ENCODE peak calls at places on chromosome 5, in eight cellular contexts. One of them, this sample, is unnamed.

GRCh38 chr5:137199966-137200365 is 299.2 kb downstream of the SPOCK1 start:
- DNase-seq in stomach: no peak
- DNase-seq in A549: peak; percentile 20
- DNase-seq in HCT116: no peak
- DNase-seq in PC-3: peak; percentile 44
- DNase-seq in sigmoid colon: no peak
- DNase-seq in uterus: no peak
- DNase-seq in cardiac muscle cell: no peak
- DNase-seq in this sample: no peak

GRCh38 chr5:149406203-149406978 is 27.3 kb upstream of the IL17B start:
- DNase-seq in stomach: no peak
- DNase-seq in sigmoid colon: peak; percentile 99
- DNase-seq in cardiac muscle cell: no peak
- DNase-seq in PC-3: no peak
- DNase-seq in uterus: peak; percentile 94
- DNase-seq in HCT116: no peak
- DNase-seq in A549: no peak
- DNase-seq in this sample: peak; percentile 88

GRCh38 chr5:140358738-140359310 is 1.2 kb upstream of the SLC4A9 start:
- DNase-seq in uterus: no peak
- DNase-seq in sigmoid colon: no peak
- DNase-seq in HCT116: no peak
- DNase-seq in PC-3: peak; percentile 64
- DNase-seq in stomach: no peak
- DNase-seq in cardiac muscle cell: peak; percentile 51
- DNase-seq in A549: peak; percentile 51
- DNase-seq in this sample: no peak

GRCh38 chr5:178180141-178180863 is 6.9 kb downstream of the GMCL2 start:
- DNase-seq in HCT116: no peak
- DNase-seq in sigmoid colon: no peak
- DNase-seq in stomach: no peak
- DNase-seq in uterus: no peak
- DNase-seq in PC-3: no peak
- DNase-seq in A549: no peak
- DNase-seq in cardiac muscle cell: no peak
- DNase-seq in this sample: no peak

GRCh38 chr5:168746893-168747640 is 167.9 kb upstream of the PANK3 start:
- DNase-seq in PC-3: no peak
- DNase-seq in cardiac muscle cell: no peak
- DNase-seq in A549: peak; percentile 16
- DNase-seq in uterus: no peak
- DNase-seq in sigmoid colon: no peak
- DNase-seq in stomach: no peak
- DNase-seq in HCT116: no peak
- DNase-seq in this sample: peak; percentile 33

GRCh38 chr5:90099099-90099498 is 310.5 kb downstream of the CETN3 start:
- DNase-seq in PC-3: no peak
- DNase-seq in HCT116: no peak
- DNase-seq in A549: no peak
- DNase-seq in uterus: no peak
- DNase-seq in stomach: no peak
- DNase-seq in sigmoid colon: no peak
- DNase-seq in cardiac muscle cell: no peak
- DNase-seq in this sample: no peak

GRCh38 chr5:151742870-151743294 is 15.5 kb downstream of the ATOX1 start:
- DNase-seq in sigmoid colon: peak; percentile 76
- DNase-seq in HCT116: peak; percentile 56
- DNase-seq in cardiac muscle cell: peak; percentile 70
- DNase-seq in A549: peak; percentile 70
- DNase-seq in PC-3: peak; percentile 77
- DNase-seq in stomach: no peak
- DNase-seq in uterus: peak; percentile 67
- DNase-seq in this sample: no peak

GRCh38 chr5:107486489-107486888 is 184.2 kb downstream of the EFNA5 start:
- DNase-seq in sigmoid colon: no peak
- DNase-seq in stomach: no peak
- DNase-seq in uterus: no peak
- DNase-seq in cardiac muscle cell: no peak
- DNase-seq in PC-3: peak; percentile 78
- DNase-seq in A549: no peak
- DNase-seq in HCT116: peak; percentile 36
- DNase-seq in this sample: no peak

GRCh38 chr5:169094586-169095409 is 206.1 kb downstream of the SLIT3 start:
- DNase-seq in stomach: no peak
- DNase-seq in uterus: no peak
- DNase-seq in PC-3: peak; percentile 77
- DNase-seq in A549: no peak
- DNase-seq in sigmoid colon: no peak
- DNase-seq in cardiac muscle cell: no peak
- DNase-seq in HCT116: no peak
- DNase-seq in this sample: no peak

GRCh38 chr5:91162534-91163381 is 220.4 kb downstream of the ARRDC3 start:
- DNase-seq in cardiac muscle cell: no peak
- DNase-seq in sigmoid colon: peak; percentile 87
- DNase-seq in A549: peak; percentile 87
- DNase-seq in stomach: peak; percentile 75
- DNase-seq in PC-3: peak; percentile 94
- DNase-seq in HCT116: peak; percentile 51
- DNase-seq in uterus: peak; percentile 35
- DNase-seq in this sample: peak; percentile 70

GRCh38 chr5:37554938-37555337 is 175.8 kb downstream of the WDR70 start:
- DNase-seq in HCT116: no peak
- DNase-seq in sigmoid colon: no peak
- DNase-seq in PC-3: peak; percentile 64
- DNase-seq in A549: peak; percentile 22
- DNase-seq in stomach: no peak
- DNase-seq in cardiac muscle cell: peak; percentile 30
- DNase-seq in uterus: no peak
- DNase-seq in this sample: no peak

GRCh38 chr5:149181702-149182101 is 40.4 kb downstream of the ABLIM3 start:
- DNase-seq in sigmoid colon: no peak
- DNase-seq in HCT116: no peak
- DNase-seq in cardiac muscle cell: no peak
- DNase-seq in A549: no peak
- DNase-seq in PC-3: no peak
- DNase-seq in stomach: no peak
- DNase-seq in uterus: no peak
- DNase-seq in this sample: no peak

GRCh38 chr5:173888473-173889135 is 455 bp downstream of the CPEB4 start:
- DNase-seq in stomach: no peak
- DNase-seq in sigmoid colon: peak; percentile 66
- DNase-seq in HCT116: no peak
- DNase-seq in cardiac muscle cell: peak; percentile 18
- DNase-seq in PC-3: peak; percentile 40
- DNase-seq in A549: no peak
- DNase-seq in uterus: no peak
- DNase-seq in this sample: no peak

DNA sequence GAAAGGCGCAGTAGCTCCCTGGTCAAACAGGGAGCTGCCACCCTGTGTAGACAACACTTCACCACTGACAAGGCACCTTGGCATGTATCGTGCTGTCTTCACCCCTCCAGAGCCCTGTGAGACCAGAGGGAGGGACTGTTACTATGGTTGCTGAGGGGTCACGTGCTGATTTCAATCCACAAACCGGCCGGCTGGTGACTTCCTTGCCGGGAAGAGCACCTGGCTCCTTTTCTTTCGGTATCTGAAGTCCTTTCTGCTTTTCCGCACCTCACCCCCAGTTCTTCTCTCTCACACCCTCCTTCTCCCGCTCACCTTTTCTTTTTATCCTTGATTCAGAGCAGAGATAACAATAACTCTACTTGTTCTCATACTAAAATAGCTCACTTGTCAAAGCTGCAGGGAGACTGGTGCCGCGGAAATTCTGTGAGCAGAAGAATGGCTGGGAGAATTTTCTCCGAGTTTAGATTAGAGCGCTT is 327.2 kb downstream of the ZSWIM6 start:
- DNase-seq in stomach: peak; percentile 74
- DNase-seq in PC-3: no peak
- DNase-seq in uterus: no peak
- DNase-seq in A549: no peak
- DNase-seq in sigmoid colon: no peak
- DNase-seq in cardiac muscle cell: peak; percentile 79
- DNase-seq in HCT116: no peak
- DNase-seq in this sample: no peak
- H3K4me3 ChIP-seq in stomach: peak overlapping the region; percentile 19
- H3K4me3 ChIP-seq in PC-3: no peak overlapping the region
- H3K4me3 ChIP-seq in uterus: no peak overlapping the region
- H3K4me3 ChIP-seq in A549: no peak overlapping the region
- H3K4me3 ChIP-seq in sigmoid colon: no peak overlapping the region
- H3K4me3 ChIP-seq in cardiac muscle cell: peak overlapping the region; percentile 10
- H3K4me3 ChIP-seq in HCT116: no peak overlapping the region
- H3K4me3 ChIP-seq in this sample: no peak overlapping the region

DNA sequence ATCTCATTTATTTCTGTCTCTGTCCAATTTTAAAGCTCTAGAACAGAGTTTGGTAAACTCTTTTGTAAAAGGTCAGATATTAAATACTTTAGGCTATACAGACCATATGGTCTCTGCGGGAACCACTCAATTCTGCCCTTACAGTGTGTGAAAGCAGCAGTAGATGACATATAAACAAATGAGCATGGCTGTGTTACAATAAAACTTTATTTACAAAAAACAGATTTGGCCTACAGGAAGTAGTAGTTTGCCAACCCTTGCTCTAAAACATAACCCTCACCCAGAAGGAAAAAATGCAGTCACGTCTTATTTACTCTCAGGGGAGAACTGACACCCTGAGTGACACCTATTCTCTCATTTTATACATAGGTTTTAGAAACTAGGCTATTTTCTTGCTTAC is 220.4 kb downstream of the DEPDC1B start:
- DNase-seq in PC-3: no peak
- DNase-seq in A549: no peak
- DNase-seq in stomach: no peak
- DNase-seq in cardiac muscle cell: no peak
- DNase-seq in uterus: no peak
- DNase-seq in HCT116: no peak
- DNase-seq in sigmoid colon: no peak
- DNase-seq in this sample: no peak
- H3K27ac ChIP-seq in PC-3: no peak overlapping the region
- H3K27ac ChIP-seq in A549: no peak overlapping the region
- H3K27ac ChIP-seq in stomach: no peak overlapping the region
- H3K27ac ChIP-seq in cardiac muscle cell: no peak overlapping the region
- H3K27ac ChIP-seq in uterus: no peak overlapping the region
- H3K27ac ChIP-seq in HCT116: no peak overlapping the region
- H3K27ac ChIP-seq in sigmoid colon: no peak overlapping the region
- H3K27ac ChIP-seq in this sample: peak overlapping the region; percentile 84

DNA sequence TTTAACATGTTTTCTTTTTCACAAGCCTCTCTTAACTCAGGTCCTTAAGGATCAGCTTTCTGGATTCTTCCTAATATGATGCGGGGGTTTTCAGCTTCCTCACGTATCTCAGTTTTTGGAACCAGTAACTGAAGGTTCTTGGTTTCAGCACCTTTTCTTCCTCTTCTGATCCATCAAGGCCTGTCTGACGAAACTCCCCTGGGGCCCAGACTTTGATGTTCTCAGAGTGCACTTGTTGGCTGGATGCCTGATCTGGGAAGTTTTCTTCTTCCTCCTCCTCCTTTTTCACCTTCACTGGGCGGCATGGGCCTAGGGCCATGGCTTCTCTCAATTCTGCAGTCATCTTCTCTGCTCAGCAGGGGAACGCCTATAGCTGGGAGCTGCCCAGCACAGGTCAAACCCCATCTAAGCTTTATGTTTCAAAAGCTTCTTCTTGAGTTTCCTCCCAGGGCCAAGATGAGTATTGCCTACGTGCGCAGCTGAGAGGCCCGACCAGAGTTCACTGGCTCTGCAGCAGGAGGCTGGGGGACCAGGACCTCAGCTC is 44.8 kb downstream of the GHR start:
- DNase-seq in PC-3: no peak
- DNase-seq in A549: no peak
- DNase-seq in cardiac muscle cell: no peak
- DNase-seq in sigmoid colon: no peak
- DNase-seq in uterus: no peak
- DNase-seq in stomach: no peak
- DNase-seq in HCT116: no peak
- DNase-seq in this sample: no peak
- H3K4me1 ChIP-seq in PC-3: no peaks in the 10 kb centered on the region
- H3K4me1 ChIP-seq in A549: no peaks in the 10 kb centered on the region
- H3K4me1 ChIP-seq in cardiac muscle cell: no peaks in the 10 kb centered on the region
- H3K4me1 ChIP-seq in sigmoid colon: peaks cover 3% of the 10 kb centered on the region
- H3K4me1 ChIP-seq in uterus: no peaks in the 10 kb centered on the region
- H3K4me1 ChIP-seq in stomach: peaks cover 5% of the 10 kb centered on the region
- H3K4me1 ChIP-seq in HCT116: no peaks in the 10 kb centered on the region
- H3K4me1 ChIP-seq in this sample: peaks cover 5% of the 10 kb centered on the region

GRCh38 chr5:60446917-60447316 is 253.0 kb downstream of the DEPDC1B start:
- DNase-seq in A549: no peak
- DNase-seq in sigmoid colon: no peak
- DNase-seq in PC-3: no peak
- DNase-seq in stomach: no peak
- DNase-seq in HCT116: no peak
- DNase-seq in uterus: no peak
- DNase-seq in cardiac muscle cell: no peak
- DNase-seq in this sample: no peak
- H3K4me3 ChIP-seq in A549: no peak overlapping the region
- H3K4me3 ChIP-seq in sigmoid colon: no peak overlapping the region
- H3K4me3 ChIP-seq in PC-3: no peak overlapping the region
- H3K4me3 ChIP-seq in stomach: no peak overlapping the region
- H3K4me3 ChIP-seq in HCT116: no peak overlapping the region
- H3K4me3 ChIP-seq in uterus: no peak overlapping the region
- H3K4me3 ChIP-seq in cardiac muscle cell: no peak overlapping the region
- H3K4me3 ChIP-seq in this sample: no peak overlapping the region